ENCODE peak calls at places on chromosomes 12 and 14, in five cellular contexts. One of them, this sample, is unnamed.

GRCh38 chr12:131387281-131388163 is 323.4 kb upstream of the SFSWAP start:
- DNase-seq in HepG2: no peak
- DNase-seq in prostate gland: no peak
- DNase-seq in gastrocnemius medialis: no peak
- DNase-seq in heart left ventricle: no peak
- DNase-seq in this sample: no peak

GRCh38 chr12:93536766-93537515 is 35.5 kb upstream of the SOCS2 start:
- DNase-seq in HepG2: no peak
- DNase-seq in prostate gland: no peak
- DNase-seq in gastrocnemius medialis: no peak
- DNase-seq in heart left ventricle: no peak
- DNase-seq in this sample: no peak

GRCh38 chr14:44963775-44964380 is 1.9 kb downstream of the TOGARAM1 start:
- DNase-seq in HepG2: peak; percentile 41
- DNase-seq in prostate gland: no peak
- DNase-seq in gastrocnemius medialis: peak; percentile 18
- DNase-seq in heart left ventricle: peak; percentile 26
- DNase-seq in this sample: no peak

GRCh38 chr14:100221419-100222218 is 17.3 kb upstream of the YY1 start:
- DNase-seq in HepG2: peak; percentile 77
- DNase-seq in prostate gland: peak; percentile 44
- DNase-seq in gastrocnemius medialis: no peak
- DNase-seq in heart left ventricle: peak; percentile 35
- DNase-seq in this sample: no peak

GRCh38 chr14:103683139-103683538 is 32.1 kb downstream of the XRCC3 start:
- DNase-seq in HepG2: no peak
- DNase-seq in prostate gland: no peak
- DNase-seq in gastrocnemius medialis: no peak
- DNase-seq in heart left ventricle: no peak
- DNase-seq in this sample: no peak

GRCh38 chr12:132872975-132873421 is 14.4 kb downstream of the CHFR start:
- DNase-seq in HepG2: no peak
- DNase-seq in prostate gland: no peak
- DNase-seq in gastrocnemius medialis: no peak
- DNase-seq in heart left ventricle: no peak
- DNase-seq in this sample: no peak

GRCh38 chr12:108789546-108789945 is 58.2 kb upstream of the CORO1C start:
- DNase-seq in HepG2: no peak
- DNase-seq in prostate gland: no peak
- DNase-seq in gastrocnemius medialis: no peak
- DNase-seq in heart left ventricle: no peak
- DNase-seq in this sample: no peak

GRCh38 chr12:105092336-105092735 is 8.1 kb upstream of the ALDH1L2 start:
- DNase-seq in HepG2: no peak
- DNase-seq in prostate gland: peak; percentile 60
- DNase-seq in gastrocnemius medialis: no peak
- DNase-seq in heart left ventricle: no peak
- DNase-seq in this sample: peak; percentile 76

GRCh38 chr14:64506751-64507150 is 2.2 kb downstream of the ZBTB1 start:
- DNase-seq in HepG2: no peak
- DNase-seq in prostate gland: no peak
- DNase-seq in gastrocnemius medialis: no peak
- DNase-seq in heart left ventricle: no peak
- DNase-seq in this sample: no peak

GRCh38 chr12:26188641-26189040 is 6.7 kb upstream of the SSPN start:
- DNase-seq in HepG2: no peak
- DNase-seq in prostate gland: no peak
- DNase-seq in gastrocnemius medialis: no peak
- DNase-seq in heart left ventricle: no peak
- DNase-seq in this sample: no peak

GRCh38 chr12:43069768-43070221 is 480.2 kb upstream of the PRICKLE1 start:
- DNase-seq in HepG2: no peak
- DNase-seq in prostate gland: no peak
- DNase-seq in gastrocnemius medialis: peak; percentile 22
- DNase-seq in heart left ventricle: peak; percentile 16
- DNase-seq in this sample: no peak

GRCh38 chr12:83865431-83865830 is 1047.2 kb downstream of the SLC6A15 start:
- DNase-seq in HepG2: no peak
- DNase-seq in prostate gland: no peak
- DNase-seq in gastrocnemius medialis: no peak
- DNase-seq in heart left ventricle: no peak
- DNase-seq in this sample: no peak

GRCh38 chr14:99544971-99545370 is 59.0 kb downstream of the CCDC85C start:
- DNase-seq in HepG2: no peak
- DNase-seq in prostate gland: no peak
- DNase-seq in gastrocnemius medialis: no peak
- DNase-seq in heart left ventricle: no peak
- DNase-seq in this sample: no peak

GRCh38 chr14:101962503-101962874 is 1.9 kb upstream of the DYNC1H1 start:
- DNase-seq in HepG2: peak; percentile 90
- DNase-seq in prostate gland: no peak
- DNase-seq in gastrocnemius medialis: peak; percentile 58
- DNase-seq in heart left ventricle: peak; percentile 70
- DNase-seq in this sample: no peak

GRCh38 chr12:24991209-24992049 is 42.5 kb upstream of the BCAT1 start:
- DNase-seq in HepG2: peak; percentile 45
- DNase-seq in prostate gland: peak; percentile 30
- DNase-seq in gastrocnemius medialis: no peak
- DNase-seq in heart left ventricle: no peak
- DNase-seq in this sample: no peak

GRCh38 chr14:95786566-95786965 is 72.6 kb upstream of the TCL1A start:
- DNase-seq in HepG2: no peak
- DNase-seq in prostate gland: no peak
- DNase-seq in gastrocnemius medialis: no peak
- DNase-seq in heart left ventricle: no peak
- DNase-seq in this sample: no peak

GRCh38 chr12:16555630-16556029 is 50.3 kb downstream of the LMO3 start:
- DNase-seq in HepG2: no peak
- DNase-seq in prostate gland: no peak
- DNase-seq in gastrocnemius medialis: no peak
- DNase-seq in heart left ventricle: no peak
- DNase-seq in this sample: no peak

GRCh38 chr12:83807906-83808305 is 1104.7 kb downstream of the SLC6A15 start:
- DNase-seq in HepG2: no peak
- DNase-seq in prostate gland: no peak
- DNase-seq in gastrocnemius medialis: no peak
- DNase-seq in heart left ventricle: no peak
- DNase-seq in this sample: no peak

GRCh38 chr14:95551435-95551834 is 16.6 kb downstream of the GLRX5 start:
- DNase-seq in HepG2: no peak
- DNase-seq in prostate gland: no peak
- DNase-seq in gastrocnemius medialis: no peak
- DNase-seq in heart left ventricle: no peak
- DNase-seq in this sample: no peak

GRCh38 chr12:108839890-108840230 is 17.5 kb downstream of the SSH1 start:
- DNase-seq in HepG2: no peak
- DNase-seq in prostate gland: no peak
- DNase-seq in gastrocnemius medialis: no peak
- DNase-seq in heart left ventricle: no peak
- DNase-seq in this sample: no peak

GRCh38 chr12:92059976-92060375 is 85.7 kb downstream of the BTG1 start:
- DNase-seq in HepG2: no peak
- DNase-seq in prostate gland: no peak
- DNase-seq in gastrocnemius medialis: no peak
- DNase-seq in heart left ventricle: no peak
- DNase-seq in this sample: no peak

DNA sequence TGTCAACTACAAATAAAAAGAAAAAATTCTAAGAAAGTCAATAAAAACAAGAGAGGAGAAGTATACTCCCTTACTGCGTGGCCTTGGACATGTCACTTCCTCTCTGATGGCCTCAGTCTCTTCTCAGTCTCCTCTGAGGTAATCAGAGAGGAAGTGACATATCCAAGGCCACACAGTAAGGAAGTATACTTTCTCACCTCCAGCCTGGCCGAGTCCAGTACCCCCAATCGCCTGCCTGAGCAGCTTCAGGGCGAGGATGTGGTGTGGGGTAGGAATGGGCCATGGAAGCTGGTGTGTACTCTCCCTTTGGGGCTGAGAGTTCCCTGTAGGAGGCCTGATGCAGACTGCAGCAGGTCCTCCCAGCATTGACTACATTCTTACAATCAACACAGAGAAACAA is 15.8 kb downstream of the VDR start:
- DNase-seq in HepG2: no peak
- DNase-seq in prostate gland: no peak
- DNase-seq in gastrocnemius medialis: no peak
- DNase-seq in heart left ventricle: no peak
- DNase-seq in this sample: no peak
- TF ChIP-seq POLR2A in HepG2: no peak
- TF ChIP-seq POLR2A in prostate gland: no peak
- TF ChIP-seq POLR2A in gastrocnemius medialis: no peak
- TF ChIP-seq POLR2A in heart left ventricle: no peak
- TF ChIP-seq POLR2A in this sample: no peak

GRCh38 chr12:124909831-124910560 is 4.5 kb downstream of the UBC start:
- DNase-seq in HepG2: no peak
- DNase-seq in prostate gland: no peak
- DNase-seq in gastrocnemius medialis: peak; percentile 31
- DNase-seq in heart left ventricle: no peak
- DNase-seq in this sample: no peak
- TF ChIP-seq POLR2A in HepG2: peak; percentile 75
- TF ChIP-seq POLR2A in prostate gland: no peak
- TF ChIP-seq POLR2A in gastrocnemius medialis: no peak
- TF ChIP-seq POLR2A in heart left ventricle: no peak
- TF ChIP-seq POLR2A in this sample: peak; percentile 29

GRCh38 chr14:24215495-24216344 is at the start of gene MDP1:
- DNase-seq in HepG2: peak; percentile 95
- DNase-seq in prostate gland: peak; percentile 82
- DNase-seq in gastrocnemius medialis: peak; percentile 82
- DNase-seq in heart left ventricle: peak; percentile 87
- DNase-seq in this sample: peak; percentile 80
- TF ChIP-seq POLR2A in HepG2: no peak
- TF ChIP-seq POLR2A in prostate gland: peak; percentile 68
- TF ChIP-seq POLR2A in gastrocnemius medialis: peak; percentile 84
- TF ChIP-seq POLR2A in heart left ventricle: peak; percentile 74
- TF ChIP-seq POLR2A in this sample: peak; percentile 51

GRCh38 chr12:122500685-122501488 is at the start of gene ZCCHC8:
- DNase-seq in HepG2: peak; percentile 96
- DNase-seq in prostate gland: peak; percentile 98
- DNase-seq in gastrocnemius medialis: peak; percentile 97
- DNase-seq in heart left ventricle: peak; percentile 97
- DNase-seq in this sample: peak; percentile 96

GRCh38 chr12:122501489-122501989 is 807 bp upstream of the ZCCHC8 start:
- DNase-seq in HepG2: no peak
- DNase-seq in prostate gland: no peak
- DNase-seq in gastrocnemius medialis: no peak
- DNase-seq in heart left ventricle: no peak
- DNase-seq in this sample: no peak

GRCh38 chr12:122503147-122503751 is 2.5 kb upstream of the ZCCHC8 start:
- DNase-seq in HepG2: no peak
- DNase-seq in prostate gland: no peak
- DNase-seq in gastrocnemius medialis: no peak
- DNase-seq in heart left ventricle: no peak
- DNase-seq in this sample: no peak

GRCh38 chr12:122503783-122504590 is 3.3 kb upstream of the ZCCHC8 start:
- DNase-seq in HepG2: no peak
- DNase-seq in prostate gland: no peak
- DNase-seq in gastrocnemius medialis: no peak
- DNase-seq in heart left ventricle: no peak
- DNase-seq in this sample: no peak

GRCh38 chr12:122499991-122500684 is 594 bp downstream of the ZCCHC8 start:
- DNase-seq in HepG2: peak; percentile 70
- DNase-seq in prostate gland: peak; percentile 54
- DNase-seq in gastrocnemius medialis: peak; percentile 90
- DNase-seq in heart left ventricle: peak; percentile 57
- DNase-seq in this sample: peak; percentile 53
- TF ChIP-seq POLR2A in HepG2: no peak
- TF ChIP-seq POLR2A in prostate gland: no peak
- TF ChIP-seq POLR2A in gastrocnemius medialis: no peak
- TF ChIP-seq POLR2A in heart left ventricle: no peak
- TF ChIP-seq POLR2A in this sample: no peak